ENCODE peak calls at places on chromosomes 6 and 20, in six cellular contexts. X is HS-5, U is NCI-H1092 treated with DMSO at 0.1 percent for 48 hours, S is ELR, N is endothelial cell, D is NCI-H82. Y is an unnamed sample.
A peak's percentile ranks its signal among the peaks of the same experiment; 100 is the strongest.

GRCh38 chr6:52661551-52661950 is 9.4 kb upstream of the TMEM14A start:
- DNase-seq in X (no peak), U (no peak), S (no peak), N (no peak), D (no peak), Y (no peak)

GRCh38 chr20:59737073-59737691 is 132.8 kb downstream of the PHACTR3 start:
- DNase-seq in X (no peak), U (no peak), S (no peak), N (no peak), D (no peak), Y (peak; percentile 38)

GRCh38 chr6:127186889-127187288 is 68.4 kb downstream of the RSPO3 start:
- DNase-seq in X (no peak), U (no peak), S (peak; percentile 43), N (peak; percentile 67), D (peak; percentile 49), Y (peak; percentile 70)

GRCh38 chr6:43671801-43672690 is 15.5 kb downstream of the MRPS18A start:
- DNase-seq in X (no peak), U (no peak), S (no peak), N (no peak), D (no peak), Y (no peak)

GRCh38 chr6:39836621-39837020 is 44.4 kb downstream of the DAAM2 start:
- DNase-seq in X (no peak), U (no peak), S (no peak), N (no peak), D (no peak), Y (no peak)

GRCh38 chr6:146901940-146902816 is 302.0 kb upstream of the STXBP5 start:
- DNase-seq in X (no peak), U (no peak), S (peak; percentile 61), N (no peak), D (no peak), Y (no peak)

GRCh38 chr6:105879902-105880547 is 206.1 kb upstream of the PRDM1 start:
- DNase-seq in X (no peak), U (no peak), S (no peak), N (no peak), D (no peak), Y (peak; percentile 90)

GRCh38 chr6:132763269-132763668 is 5.6 kb upstream of the VNN2 start:
- DNase-seq in X (no peak), U (no peak), S (no peak), N (no peak), D (no peak), Y (no peak)

GRCh38 chr6:108027594-108027993 is 46.9 kb downstream of the OSTM1 start:
- DNase-seq in X (no peak), U (peak; percentile 28), S (peak; percentile 19), N (no peak), D (no peak), Y (no peak)

GRCh38 chr6:38848760-38849159 is 133.6 kb downstream of the DNAH8 start:
- DNase-seq in X (no peak), U (no peak), S (no peak), N (no peak), D (no peak), Y (no peak)

GRCh38 chr6:155264704-155265320 is 999 bp downstream of the CLDN20 start:
- DNase-seq in X (no peak), U (no peak), S (peak; percentile 62), N (no peak), D (no peak), Y (no peak)

GRCh38 chr20:56433880-56434255 is 21.8 kb downstream of the CASS4 start:
- DNase-seq in X (no peak), U (no peak), S (peak; percentile 51), N (no peak), D (no peak), Y (no peak)

GRCh38 chr20:2849529-2849928 is 9.0 kb downstream of the VPS16 start:
- DNase-seq in X (no peak), U (no peak), S (no peak), N (no peak), D (no peak), Y (no peak)

Y was measured in CD14-positive monocyte.